ENCODE peak calls at places on chromosomes 11 and 22, in four cellular contexts. One of them, this sample, is unnamed. For H3K9me3, the result is how much of the 10 kb centered on the place peaks cover.

GRCh38 chr11:18703001-18703763 is 4.6 kb downstream of the TMEM86A start:
- DNase-seq in tibial artery: no peak
- DNase-seq in cardiac muscle cell: no peak
- DNase-seq in mammary epithelial cell: no peak
- DNase-seq in this sample: no peak

GRCh38 chr11:66080055-66080817 is 10.2 kb downstream of the PACS1 start:
- DNase-seq in tibial artery: peak
- DNase-seq in cardiac muscle cell: peak
- DNase-seq in mammary epithelial cell: peak
- DNase-seq in this sample: peak

GRCh38 chr11:35146074-35146521 is 7.1 kb downstream of the CD44 start:
- DNase-seq in tibial artery: no peak
- DNase-seq in cardiac muscle cell: no peak
- DNase-seq in mammary epithelial cell: peak
- DNase-seq in this sample: no peak

GRCh38 chr11:6568191-6568918 is 35.1 kb downstream of the RRP8 start:
- DNase-seq in tibial artery: no peak
- DNase-seq in cardiac muscle cell: peak
- DNase-seq in mammary epithelial cell: peak
- DNase-seq in this sample: peak

GRCh38 chr11:69383372-69383771 is 89.4 kb downstream of the MYEOV start:
- DNase-seq in tibial artery: peak
- DNase-seq in cardiac muscle cell: no peak
- DNase-seq in mammary epithelial cell: no peak
- DNase-seq in this sample: no peak

GRCh38 chr11:111378185-111378772 is 796 bp downstream of the POU2AF1 start:
- DNase-seq in tibial artery: no peak
- DNase-seq in cardiac muscle cell: no peak
- DNase-seq in mammary epithelial cell: no peak
- DNase-seq in this sample: no peak

GRCh38 chr11:11966826-11967668 is 41.4 kb downstream of the DKK3 start:
- DNase-seq in tibial artery: peak
- DNase-seq in cardiac muscle cell: peak
- DNase-seq in mammary epithelial cell: no peak
- DNase-seq in this sample: peak

GRCh38 chr22:23285734-23286133 is 105.4 kb downstream of the BCR start:
- DNase-seq in tibial artery: no peak
- DNase-seq in cardiac muscle cell: peak
- DNase-seq in mammary epithelial cell: no peak
- DNase-seq in this sample: no peak

GRCh38 chr11:116852261-116853125 is 15.1 kb upstream of the APOA1 start:
- DNase-seq in tibial artery: peak
- DNase-seq in cardiac muscle cell: peak
- DNase-seq in mammary epithelial cell: peak
- DNase-seq in this sample: no peak

GRCh38 chr11:64340671-64341335 is 799 bp downstream of the CCDC88B start:
- DNase-seq in tibial artery: peak
- DNase-seq in cardiac muscle cell: no peak
- DNase-seq in mammary epithelial cell: no peak
- DNase-seq in this sample: peak

GRCh38 chr22:11613898-11614755 is 3913.9 kb upstream of the OR11H1 start:
- DNase-seq in tibial artery: no peak
- DNase-seq in cardiac muscle cell: no peak
- DNase-seq in mammary epithelial cell: no peak
- DNase-seq in this sample: no peak

GRCh38 chr11:65468874-65469333 is 29.9 kb upstream of the MALAT1 start:
- DNase-seq in tibial artery: no peak
- DNase-seq in cardiac muscle cell: peak
- DNase-seq in mammary epithelial cell: peak
- DNase-seq in this sample: peak

GRCh38 chr11:94511932-94512781 is at the start of gene C11orf97:
- DNase-seq in tibial artery: peak
- DNase-seq in cardiac muscle cell: peak
- DNase-seq in mammary epithelial cell: peak
- DNase-seq in this sample: peak

GRCh38 chr11:79437274-79437980 is 3.4 kb downstream of the TENM4 start:
- DNase-seq in tibial artery: peak
- DNase-seq in cardiac muscle cell: peak
- DNase-seq in mammary epithelial cell: peak
- DNase-seq in this sample: peak

GRCh38 chr22:27424319-27424718 is 377.2 kb downstream of the MN1 start:
- DNase-seq in tibial artery: no peak
- DNase-seq in cardiac muscle cell: peak
- DNase-seq in mammary epithelial cell: peak
- DNase-seq in this sample: no peak

GRCh38 chr22:21677606-21678443 is 12.0 kb downstream of the PPIL2 start:
- DNase-seq in tibial artery: no peak
- DNase-seq in cardiac muscle cell: no peak
- DNase-seq in mammary epithelial cell: no peak
- DNase-seq in this sample: no peak

GRCh38 chr22:29975494-29975893 is 92.5 kb downstream of the MTMR3 start:
- DNase-seq in tibial artery: no peak
- DNase-seq in cardiac muscle cell: no peak
- DNase-seq in mammary epithelial cell: no peak
- DNase-seq in this sample: no peak

GRCh38 chr11:101299210-101299609 is 169.6 kb upstream of the PGR start:
- DNase-seq in tibial artery: no peak
- DNase-seq in cardiac muscle cell: no peak
- DNase-seq in mammary epithelial cell: no peak
- DNase-seq in this sample: no peak

GRCh38 chr22:44337658-44338004 is 24.9 kb upstream of the SHISAL1 start:
- DNase-seq in tibial artery: no peak
- DNase-seq in cardiac muscle cell: peak
- DNase-seq in mammary epithelial cell: peak
- DNase-seq in this sample: no peak

GRCh38 chr11:72240461-72241289 is 3.3 kb downstream of the PHOX2A start:
- DNase-seq in tibial artery: peak
- DNase-seq in cardiac muscle cell: peak
- DNase-seq in mammary epithelial cell: no peak
- DNase-seq in this sample: no peak

GRCh38 chr11:68546555-68546954 is 86.0 kb downstream of the PPP6R3 start:
- DNase-seq in tibial artery: no peak
- DNase-seq in cardiac muscle cell: no peak
- DNase-seq in mammary epithelial cell: no peak
- DNase-seq in this sample: no peak

GRCh38 chr11:10478066-10478465 is 23.0 kb downstream of the AMPD3 start:
- DNase-seq in tibial artery: no peak
- DNase-seq in cardiac muscle cell: no peak
- DNase-seq in mammary epithelial cell: no peak
- DNase-seq in this sample: no peak

GRCh38 chr11:106389096-106389495 is 311.6 kb downstream of the AASDHPPT start:
- DNase-seq in tibial artery: no peak
- DNase-seq in cardiac muscle cell: peak
- DNase-seq in mammary epithelial cell: peak
- DNase-seq in this sample: no peak

GRCh38 chr11:129815596-129816461 is at the start of gene TMEM45B:
- DNase-seq in tibial artery: no peak
- DNase-seq in cardiac muscle cell: peak
- DNase-seq in mammary epithelial cell: no peak
- DNase-seq in this sample: peak

GRCh38 chr22:44373234-44373633 is 60.5 kb upstream of the SHISAL1 start:
- DNase-seq in tibial artery: no peak
- DNase-seq in cardiac muscle cell: no peak
- DNase-seq in mammary epithelial cell: no peak
- DNase-seq in this sample: no peak

GRCh38 chr22:27594474-27595134 is 207.0 kb downstream of the MN1 start:
- DNase-seq in tibial artery: no peak
- DNase-seq in cardiac muscle cell: no peak
- DNase-seq in mammary epithelial cell: no peak
- DNase-seq in this sample: no peak

GRCh38 chr11:117600261-117600783 is 196.7 kb downstream of the DSCAML1 start:
- DNase-seq in tibial artery: no peak
- DNase-seq in cardiac muscle cell: no peak
- DNase-seq in mammary epithelial cell: no peak
- DNase-seq in this sample: no peak

GRCh38 chr11:58188770-58189169 is at the start of gene OR9Q2:
- DNase-seq in tibial artery: no peak
- DNase-seq in cardiac muscle cell: no peak
- DNase-seq in mammary epithelial cell: no peak
- DNase-seq in this sample: no peak

DNA sequence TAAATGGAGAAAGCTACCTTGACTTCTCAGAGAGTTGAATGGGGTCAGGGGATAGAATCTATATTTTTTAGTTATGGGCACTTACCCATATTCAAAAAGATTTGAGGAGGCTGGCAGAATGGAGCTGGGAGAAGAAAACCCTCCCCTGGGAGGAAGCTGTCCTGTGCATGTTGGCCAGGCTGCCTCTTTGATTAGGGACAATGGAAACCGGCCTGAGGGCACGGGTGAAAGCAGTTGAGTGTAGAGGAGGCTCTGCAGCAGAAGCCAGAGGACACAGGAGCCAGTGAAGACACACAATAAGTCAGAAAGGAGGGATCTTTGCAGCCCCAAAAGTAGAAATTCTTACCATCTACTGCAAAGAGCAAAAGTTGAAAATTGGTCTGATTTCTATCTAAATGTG is 66.6 kb upstream of the B3GAT1 start:
- DNase-seq in tibial artery: no peak
- DNase-seq in cardiac muscle cell: no peak
- DNase-seq in mammary epithelial cell: no peak
- DNase-seq in this sample: no peak
- H3K9me3 ChIP-seq in tibial artery: under half
- H3K9me3 ChIP-seq in cardiac muscle cell: under half
- H3K9me3 ChIP-seq in mammary epithelial cell: under half
- H3K9me3 ChIP-seq in this sample: under half

GRCh38 chr11:133070790-133071189 is 461.5 kb downstream of the OPCML start:
- DNase-seq in tibial artery: no peak
- DNase-seq in cardiac muscle cell: no peak
- DNase-seq in mammary epithelial cell: no peak
- DNase-seq in this sample: no peak

GRCh38 chr11:133065847-133066485 is 466.3 kb downstream of the OPCML start:
- DNase-seq in tibial artery: no peak
- DNase-seq in cardiac muscle cell: no peak
- DNase-seq in mammary epithelial cell: no peak
- DNase-seq in this sample: no peak

GRCh38 chr11:133072366-133072765 is 459.9 kb downstream of the OPCML start:
- DNase-seq in tibial artery: no peak
- DNase-seq in cardiac muscle cell: no peak
- DNase-seq in mammary epithelial cell: peak
- DNase-seq in this sample: no peak

GRCh38 chr11:133072858-133073582 is 459.3 kb downstream of the OPCML start:
- DNase-seq in tibial artery: no peak
- DNase-seq in cardiac muscle cell: no peak
- DNase-seq in mammary epithelial cell: no peak
- DNase-seq in this sample: no peak

GRCh38 chr11:133070053-133070713 is 462.1 kb downstream of the OPCML start:
- DNase-seq in tibial artery: no peak
- DNase-seq in cardiac muscle cell: no peak
- DNase-seq in mammary epithelial cell: no peak
- DNase-seq in this sample: no peak
- H3K4me3 ChIP-seq in tibial artery: no peak
- H3K4me3 ChIP-seq in cardiac muscle cell: no peak
- H3K4me3 ChIP-seq in mammary epithelial cell: no peak
- H3K4me3 ChIP-seq in this sample: no peak

DNA sequence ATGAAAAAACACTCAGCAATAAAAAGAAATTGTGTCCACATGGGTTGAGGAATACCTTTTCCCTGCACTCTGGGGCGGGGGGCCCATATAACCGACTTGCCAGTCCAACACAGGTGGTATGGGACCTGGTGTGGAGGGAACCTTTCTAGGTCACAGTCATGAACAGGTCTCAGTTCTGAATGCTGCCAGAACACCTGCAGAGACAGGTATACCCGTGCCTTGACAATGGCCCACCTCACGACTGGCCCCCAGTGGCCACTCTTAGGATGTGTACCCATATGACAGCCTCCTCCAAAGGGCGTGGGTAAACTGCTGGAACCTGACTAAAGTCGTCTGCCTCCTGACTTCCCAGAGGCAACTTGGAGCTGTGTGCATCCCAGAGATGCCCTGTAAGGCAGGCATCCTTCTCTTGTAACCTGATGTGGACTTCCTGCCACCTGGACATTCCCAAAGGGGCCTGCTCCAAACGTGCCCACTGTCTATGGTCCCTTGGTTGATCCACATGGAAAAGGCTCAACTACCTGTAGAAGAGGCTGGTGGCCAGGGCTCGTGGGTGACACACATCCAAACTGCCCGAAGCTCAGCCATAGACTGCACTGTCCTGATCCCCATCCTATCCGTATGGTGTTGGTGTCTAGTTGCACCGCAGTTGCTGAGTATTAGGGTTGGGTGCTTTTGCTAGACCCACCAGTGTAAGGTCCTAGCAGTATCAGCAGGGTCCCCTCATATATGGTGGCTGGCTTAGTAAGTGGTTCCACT is 859.3 kb downstream of the BRD1 start:
- DNase-seq in tibial artery: peak
- DNase-seq in cardiac muscle cell: no peak
- DNase-seq in mammary epithelial cell: no peak
- DNase-seq in this sample: no peak
- TF ChIP-seq CTCF in tibial artery: no peak
- TF ChIP-seq CTCF in cardiac muscle cell: no peak
- TF ChIP-seq CTCF in mammary epithelial cell: no peak
- TF ChIP-seq CTCF in this sample: no peak

DNA sequence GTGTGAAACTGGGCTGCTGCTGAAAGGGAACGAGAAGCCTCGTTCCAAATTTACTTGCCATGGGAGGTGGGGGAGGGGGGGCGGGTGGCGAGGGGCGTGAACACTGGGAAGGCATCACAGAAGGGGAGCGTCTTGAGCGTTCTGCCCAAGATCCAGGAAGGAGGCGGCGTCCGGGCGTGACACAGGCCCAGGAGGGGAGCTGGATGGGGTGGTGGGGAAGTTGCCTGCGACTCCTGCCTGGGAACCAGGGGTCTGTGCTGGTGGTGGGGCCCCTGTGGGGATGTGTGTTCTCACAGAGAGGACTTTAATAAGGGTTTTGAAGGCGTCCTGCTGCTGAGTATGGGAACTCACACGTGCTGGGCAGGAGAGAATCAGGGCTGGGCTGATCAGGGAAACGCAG is 213.6 kb downstream of the CTTN start:
- DNase-seq in tibial artery: no peak
- DNase-seq in cardiac muscle cell: no peak
- DNase-seq in mammary epithelial cell: no peak
- DNase-seq in this sample: peak
- H3K9me3 ChIP-seq in tibial artery: under half
- H3K9me3 ChIP-seq in cardiac muscle cell: under half
- H3K9me3 ChIP-seq in mammary epithelial cell: under half
- H3K9me3 ChIP-seq in this sample: under half